ENCODE peak calls at places on chromosome 13, in ten cellular contexts. H is astrocyte, O is neuronal stem cell, V is GM23338, Q is OCI-LY7, N is SK-N-SH, Z is H9, J is GM23248, C is HCT116, E is trophoblast cell. T is an unnamed sample.
A peak's percentile ranks its signal among the peaks of the same experiment; 100 is the strongest.

GRCh38 chr13:66831317-66831716 is 398.8 kb downstream of the PCDH9 start:
- DNase-seq in H (no peak), O (no peak), V (no peak), Q (peak; percentile 60), N (no peak), Z (no peak), J (no peak), C (no peak), E (no peak), T (no peak)

GRCh38 chr13:110397445-110397844 is 90.4 kb downstream of the COL4A2 start:
- DNase-seq in H (peak; percentile 91), O (no peak), V (no peak), Q (no peak), N (no peak), Z (no peak), J (peak; percentile 80), C (no peak), E (no peak), T (no peak)

GRCh38 chr13:42984691-42985090 is 7.3 kb downstream of the EPSTI1 start:
- DNase-seq in H (no peak), O (no peak), V (no peak), Q (no peak), N (no peak), Z (no peak), J (no peak), C (no peak), E (no peak), T (no peak)

GRCh38 chr13:41029629-41030028 is 10.5 kb upstream of the ELF1 start:
- DNase-seq in H (no peak), O (no peak), V (peak; percentile 70), Q (no peak), N (no peak), Z (peak; percentile 35), J (no peak), C (no peak), E (no peak), T (peak; percentile 25)

GRCh38 chr13:100394005-100394695 is 194.4 kb downstream of the GGACT start:
- DNase-seq in H (peak; percentile 86), O (no peak), V (no peak), Q (no peak), N (peak; percentile 17), Z (no peak), J (peak; percentile 94), C (peak; percentile 86), E (no peak), T (no peak)

GRCh38 chr13:110801044-110801443 is 87.5 kb downstream of the ING1 start:
- DNase-seq in H (no peak), O (no peak), V (no peak), Q (no peak), N (no peak), Z (no peak), J (no peak), C (no peak), E (no peak), T (no peak)

GRCh38 chr13:57632276-57633140 is 964 bp downstream of the PCDH17 start:
- DNase-seq in H (peak; percentile 36), O (no peak), V (peak; percentile 65), Q (no peak), N (peak; percentile 54), Z (peak; percentile 64), J (no peak), C (no peak), E (no peak), T (peak; percentile 57)

GRCh38 chr13:98202026-98202425 is 25.0 kb upstream of the RNF113B start:
- DNase-seq in H (no peak), O (no peak), V (no peak), Q (peak; percentile 34), N (no peak), Z (no peak), J (no peak), C (no peak), E (no peak), T (peak; percentile 25)

GRCh38 chr13:41352935-41353801 is 42.1 kb downstream of the NAA16 start:
- DNase-seq in H (peak; percentile 15), O (peak; percentile 38), V (peak; percentile 62), Q (peak; percentile 63), N (peak; percentile 55), Z (peak; percentile 47), J (peak; percentile 49), C (peak; percentile 62), E (peak; percentile 88), T (peak; percentile 37)

GRCh38 chr13:24995225-24995804 is 100.6 kb upstream of the PABPC3 start:
- DNase-seq in H (peak; percentile 55), O (peak; percentile 73), V (peak; percentile 96), Q (peak; percentile 84), N (peak; percentile 62), Z (peak; percentile 78), J (peak; percentile 88), C (peak; percentile 77), E (peak; percentile 74), T (peak; percentile 89)

DNA sequence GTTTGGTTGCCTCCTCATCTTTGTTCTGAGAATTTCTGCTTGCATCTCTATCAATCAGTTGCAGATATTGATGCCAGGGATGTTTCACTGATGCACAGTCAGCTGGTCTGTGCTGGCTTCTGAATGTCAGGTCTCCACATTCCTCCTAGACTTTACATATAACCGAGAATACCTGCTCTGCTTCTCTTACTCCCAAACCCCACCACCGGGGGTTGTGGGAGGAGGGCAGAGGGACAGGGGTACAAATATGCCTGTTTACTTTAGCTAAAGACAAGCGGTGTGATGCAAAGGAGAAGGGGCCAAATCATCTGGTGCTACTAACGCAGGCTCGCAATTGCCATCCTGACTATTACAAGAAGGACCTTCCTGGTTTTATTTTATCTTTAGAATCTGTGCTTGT is 17.4 kb upstream of the KLHL1 start:
- DNase-seq in H (no peak), O (no peak), V (peak; percentile 46), Q (no peak), N (no peak), Z (peak; percentile 29), J (no peak), C (no peak), E (no peak), T (no peak)
- H2AFZ ChIP-seq in H (no peak overlapping the region), O (peak overlapping the region; percentile 33), V (peak overlapping the region; percentile 15), Q (no peak overlapping the region), N (no peak overlapping the region), Z (no peak overlapping the region), J (no peak overlapping the region), C (no peak overlapping the region), E (peak overlapping the region; percentile 41), T (no peak overlapping the region)

DNA sequence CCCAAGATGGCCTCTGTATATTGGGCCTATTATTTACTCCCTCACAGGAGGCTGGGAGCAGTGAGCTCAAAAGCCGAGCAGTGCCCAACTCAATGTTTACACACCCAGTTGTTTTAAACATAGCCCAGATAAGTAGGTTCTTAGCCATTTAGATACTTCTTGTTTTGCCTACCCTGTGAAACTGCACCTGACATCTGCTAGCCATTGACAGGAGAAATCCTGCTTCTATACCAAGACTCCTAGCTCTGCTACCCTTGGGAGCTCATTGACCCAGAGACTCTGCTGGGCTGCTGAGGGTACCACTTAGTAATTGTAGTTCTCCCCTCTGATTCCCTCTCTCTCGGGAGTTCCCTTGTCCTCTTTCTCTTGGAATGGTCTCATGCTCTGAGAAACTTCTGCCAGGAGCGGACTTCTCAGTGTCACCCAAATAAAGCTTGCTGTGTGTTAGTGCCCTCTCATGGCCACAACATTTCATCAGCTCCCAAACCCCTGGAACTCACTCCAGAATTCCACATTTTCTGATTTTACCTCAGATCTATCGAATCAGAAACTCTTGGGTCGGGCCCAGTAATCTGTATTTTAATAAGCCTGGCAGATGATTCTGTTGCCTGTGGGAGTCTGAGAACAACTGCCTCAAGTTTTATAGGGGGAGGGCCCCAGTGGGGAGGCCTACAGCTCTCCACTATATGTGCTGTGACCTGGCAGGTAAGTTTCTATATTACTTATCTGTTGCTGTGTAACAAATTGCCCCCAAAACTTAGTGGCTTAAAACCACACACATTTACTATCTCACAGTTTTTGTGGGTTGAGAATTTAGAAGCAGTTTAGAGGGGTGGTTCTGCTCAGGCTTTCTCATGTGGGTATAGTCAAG is 221.1 kb downstream of the TDRD3 start:
- DNase-seq in H (peak; percentile 22), O (no peak), V (peak; percentile 80), Q (no peak), N (no peak), Z (peak; percentile 69), J (peak; percentile 68), C (no peak), E (no peak), T (peak; percentile 51)
- H2AFZ ChIP-seq in H (no peak overlapping the region), O (peak overlapping the region; percentile 31), V (peak overlapping the region; percentile 75), Q (no peak overlapping the region), N (no peak overlapping the region), Z (peak overlapping the region; percentile 34), J (no peak overlapping the region), C (no peak overlapping the region), E (no peak overlapping the region), T (peak overlapping the region; percentile 68)

GRCh38 chr13:31045621-31046081 is 113.2 kb downstream of the TEX26 start:
- DNase-seq in H (peak; percentile 95), O (no peak), V (no peak), Q (no peak), N (no peak), Z (no peak), J (peak; percentile 96), C (peak; percentile 94), E (peak; percentile 67), T (no peak)

GRCh38 chr13:31044658-31045620 is 112.5 kb downstream of the TEX26 start:
- DNase-seq in H (no peak), O (no peak), V (no peak), Q (no peak), N (no peak), Z (no peak), J (no peak), C (peak; percentile 60), E (peak; percentile 37), T (no peak)

GRCh38 chr13:31042084-31042483 is 109.6 kb downstream of the TEX26 start:
- DNase-seq in H (no peak), O (no peak), V (no peak), Q (no peak), N (no peak), Z (no peak), J (no peak), C (no peak), E (no peak), T (no peak)

GRCh38 chr13:31042501-31043165 is 110.2 kb downstream of the TEX26 start:
- DNase-seq in H (no peak), O (no peak), V (no peak), Q (peak; percentile 66), N (no peak), Z (no peak), J (no peak), C (no peak), E (no peak), T (no peak)

GRCh38 chr13:31043891-31044657 is 111.6 kb downstream of the TEX26 start:
- DNase-seq in H (peak; percentile 52), O (peak; percentile 69), V (peak; percentile 91), Q (peak; percentile 84), N (peak; percentile 83), Z (peak; percentile 87), J (peak; percentile 87), C (peak; percentile 78), E (peak; percentile 84), T (peak; percentile 84)
- H2AFZ ChIP-seq in H (no peak overlapping the region), O (peak overlapping the region; percentile 46), V (peak overlapping the region; percentile 57), Q (peak overlapping the region; percentile 31), N (peak overlapping the region; percentile 75), Z (no peak overlapping the region), J (peak overlapping the region; percentile 32), C (peak overlapping the region; percentile 24), E (no peak overlapping the region), T (no peak overlapping the region)

GRCh38 chr13:105961438-105961837 is 574.0 kb downstream of the EFNB2 start:
- DNase-seq in H (no peak), O (no peak), V (no peak), Q (no peak), N (no peak), Z (no peak), J (no peak), C (no peak), E (no peak), T (no peak)
- H2AFZ ChIP-seq in H (no peak overlapping the region), O (no peak overlapping the region), V (no peak overlapping the region), Q (no peak overlapping the region), N (no peak overlapping the region), Z (no peak overlapping the region), J (no peak overlapping the region), C (no peak overlapping the region), E (no peak overlapping the region), T (no peak overlapping the region)

T was measured in neural progenitor cell.